ENCODE peak calls at places on chromosomes 16 and 17, in ten cellular contexts. E is WERI-Rb-1; I is nucleus accumbens; N is cardiac septum; H is astrocyte of the spinal cord; K is activated T-cell treated with anti-CD3 and anti-CD28 coated beads, Interleukin-2, amount 50 U/mL, for 72 hours; C is stomach; S is stimulated activated CD8-positive, alpha-beta memory T cell treated with anti-CD3 and anti-CD28 coated beads, Interleukin-4, amount 100 ng/mL, for 24 hours; G is D341Med; V is heart right ventricle. D is an unnamed sample.
A peak's percentile ranks its signal among the peaks of the same experiment; 100 is the strongest.

GRCh38 chr17:30905742-30906100 is 317 bp downstream of the TEFM start:
- DNase-seq in K (peak; percentile 26), V (no peak), G (peak; percentile 66), E (no peak), I (no peak), S (no peak), C (no peak), N (no peak), H (peak; percentile 17), D (peak; percentile 28)

GRCh38 chr17:69447726-69448125 is 33.2 kb downstream of the MAP2K6 start:
- DNase-seq in N (no peak), S (no peak), E (no peak), G (no peak), H (peak; percentile 3), K (no peak), C (no peak), V (peak; percentile 24), I (peak; percentile 8), D (no peak)

GRCh38 chr16:11253009-11253994 is 2.7 kb downstream of the SOCS1 start:
- DNase-seq in E (no peak), V (no peak), N (no peak), S (no peak), I (no peak), G (no peak), K (peak; percentile 83), C (no peak), H (peak; percentile 22), D (no peak)

GRCh38 chr17:16584273-16584995 is 15.4 kb upstream of the ZNF287 start:
- DNase-seq in S (peak; percentile 86), N (peak; percentile 95), C (peak; percentile 94), G (peak; percentile 88), V (peak; percentile 95), E (peak; percentile 95), H (peak; percentile 85), K (peak; percentile 94), I (peak; percentile 93), D (peak; percentile 80)

GRCh38 chr17:77542551-77543490 is 402.1 kb downstream of the SEC14L1 start:
- DNase-seq in C (peak; percentile 75), N (peak; percentile 84), V (peak; percentile 85), I (peak; percentile 70), E (peak; percentile 95), H (peak; percentile 80), G (peak; percentile 89), K (peak; percentile 59), S (peak; percentile 33), D (peak; percentile 70)

GRCh38 chr16:51430716-51431369 is 279.8 kb upstream of the SALL1 start:
- DNase-seq in H (peak; percentile 4), I (no peak), N (no peak), G (no peak), K (no peak), S (no peak), V (no peak), C (no peak), E (no peak), D (no peak)

GRCh38 chr17:9905902-9906301 is 831 bp upstream of the RCVRN start:
- DNase-seq in C (no peak), V (no peak), S (no peak), I (no peak), G (no peak), H (no peak), K (peak; percentile 18), N (no peak), E (peak; percentile 84), D (peak; percentile 63)

GRCh38 chr16:72202014-72202413 is 30.1 kb upstream of the PMFBP1 start:
- DNase-seq in H (no peak), C (no peak), V (no peak), K (no peak), G (no peak), E (no peak), N (no peak), S (no peak), I (no peak), D (no peak)

GRCh38 chr17:55172612-55173011 is 92.1 kb upstream of the HLF start:
- DNase-seq in H (no peak), I (no peak), G (no peak), C (no peak), E (no peak), K (no peak), N (no peak), V (no peak), S (no peak), D (no peak)

GRCh38 chr17:47840742-47841487 is at the start of gene SCRN2:
- DNase-seq in H (peak; percentile 79), N (peak; percentile 97), S (peak; percentile 82), E (peak; percentile 97), C (peak; percentile 93), V (peak; percentile 91), G (peak; percentile 96), K (peak; percentile 93), I (peak; percentile 81), D (peak; percentile 83)

GRCh38 chr17:3535253-3535995 is 22.2 kb downstream of the TRPV3 start:
- DNase-seq in N (no peak), S (peak; percentile 45), I (peak; percentile 65), E (peak; percentile 76), K (peak; percentile 77), C (peak; percentile 50), G (peak; percentile 86), H (peak; percentile 72), V (peak; percentile 44), D (peak; percentile 73)

GRCh38 chr17:59893617-59894100 is 738 bp downstream of the RPS6KB1 start:
- DNase-seq in C (no peak), E (no peak), V (no peak), K (no peak), I (no peak), N (no peak), S (no peak), G (peak; percentile 57), H (peak; percentile 23), D (no peak)

GRCh38 chr17:10843806-10844205 is 5.9 kb upstream of the PIRT start:
- DNase-seq in S (no peak), I (no peak), N (no peak), E (no peak), C (peak; percentile 86), V (peak; percentile 24), K (no peak), H (no peak), G (no peak), D (no peak)

GRCh38 chr16:11167581-11167980 is 88.4 kb downstream of the SOCS1 start:
- DNase-seq in S (no peak), G (no peak), K (no peak), N (no peak), I (no peak), C (no peak), E (no peak), H (no peak), V (no peak), D (no peak)

GRCh38 chr17:77832180-77832560 is 126.3 kb upstream of the TNRC6C start:
- DNase-seq in G (no peak), V (no peak), K (no peak), E (no peak), S (no peak), N (no peak), H (no peak), C (no peak), I (no peak), D (no peak)

GRCh38 chr17:63760771-63761539 is 12.4 kb downstream of the CCDC47 start:
- DNase-seq in I (no peak), K (peak; percentile 18), V (no peak), N (no peak), H (no peak), S (no peak), C (no peak), E (no peak), G (no peak), D (no peak)

GRCh38 chr17:32723310-32723955 is 153.5 kb downstream of the MYO1D start:
- DNase-seq in V (peak; percentile 17), E (no peak), I (no peak), C (no peak), H (no peak), N (no peak), G (no peak), S (no peak), K (no peak), D (no peak)

GRCh38 chr16:8669481-8669880 is 4.9 kb upstream of the ABAT start:
- DNase-seq in H (no peak), G (no peak), K (no peak), N (no peak), I (no peak), V (no peak), S (no peak), E (no peak), C (no peak), D (no peak)

GRCh38 chr17:10787306-10788020 is 16.4 kb downstream of the TMEM238L start:
- DNase-seq in E (no peak), N (peak; percentile 56), V (no peak), I (no peak), H (no peak), S (no peak), K (no peak), C (no peak), G (no peak), D (no peak)

GRCh38 chr17:75060434-75061054 is 13.5 kb downstream of the KCTD2 start:
- DNase-seq in E (peak; percentile 79), N (no peak), S (no peak), V (no peak), I (no peak), G (peak; percentile 87), C (no peak), K (no peak), H (no peak), D (no peak)

GRCh38 chr17:46080118-46081017 is 81.3 kb downstream of the STH start:
- DNase-seq in I (no peak), E (no peak), G (no peak), C (no peak), N (no peak), K (no peak), V (no peak), S (no peak), H (no peak), D (no peak)

GRCh38 chr17:75260679-75261335 is 599 bp downstream of the GGA3 start:
- DNase-seq in S (no peak), C (no peak), K (no peak), N (no peak), G (no peak), E (no peak), V (no peak), H (no peak), I (no peak), D (no peak)

D was measured in frontal cortex.